ENCODE peak calls at places on chromosomes 1 and 21, in eight cellular contexts. D is adrenal gland, I is A549, Z is ovary, M is transverse colon, B is prostate gland, T is right lobe of liver, R is suprapubic skin. A is an unnamed sample.
A peak's percentile ranks its signal among the peaks of the same experiment; 100 is the strongest.

GRCh38 chr1:1065265-1065939 is 8.7 kb downstream of the RNF223 start:
- DNase-seq in D (no peak), I (no peak), Z (no peak), M (no peak), B (no peak), T (no peak), R (no peak), A (no peak)

GRCh38 chr1:111904478-111905218 is 84.8 kb downstream of the KCND3 start:
- DNase-seq in D (no peak), I (no peak), Z (no peak), M (no peak), B (no peak), T (no peak), R (peak; percentile 52), A (no peak)

GRCh38 chr1:1089731-1090423 is 15.8 kb upstream of the RNF223 start:
- DNase-seq in D (no peak), I (no peak), Z (peak; percentile 11), M (peak; percentile 5), B (no peak), T (peak; percentile 49), R (no peak), A (no peak)

GRCh38 chr1:95562230-95562629 is 328.2 kb downstream of the RWDD3 start:
- DNase-seq in D (no peak), I (no peak), Z (no peak), M (no peak), B (no peak), T (no peak), R (no peak), A (no peak)

GRCh38 chr1:14340244-14340800 is 258.2 kb upstream of the KAZN start:
- DNase-seq in D (no peak), I (no peak), Z (no peak), M (no peak), B (no peak), T (no peak), R (no peak), A (no peak)

GRCh38 chr21:41642399-41642798 is 124.5 kb downstream of the RIPK4 start:
- DNase-seq in D (no peak), I (no peak), Z (no peak), M (no peak), B (no peak), T (peak; percentile 3), R (no peak), A (no peak)

GRCh38 chr1:155504207-155504606 is 58.4 kb downstream of the ASH1L start:
- DNase-seq in D (no peak), I (peak; percentile 55), Z (no peak), M (no peak), B (no peak), T (no peak), R (no peak), A (no peak)

GRCh38 chr1:10943991-10944730 is 68.3 kb upstream of the TARDBP start:
- DNase-seq in D (no peak), I (no peak), Z (no peak), M (peak; percentile 75), B (peak; percentile 44), T (no peak), R (no peak), A (peak; percentile 22)

GRCh38 chr21:45989355-45990048 is 7.9 kb downstream of the COL6A1 start:
- DNase-seq in D (peak; percentile 6), I (no peak), Z (peak; percentile 43), M (no peak), B (no peak), T (peak; percentile 53), R (peak; percentile 71), A (peak; percentile 20)

GRCh38 chr1:159652506-159652905 is 61.9 kb downstream of the CRP start:
- DNase-seq in D (no peak), I (no peak), Z (no peak), M (no peak), B (no peak), T (no peak), R (no peak), A (no peak)

GRCh38 chr1:66397192-66397591 is 136.8 kb upstream of the SGIP1 start:
- DNase-seq in D (no peak), I (no peak), Z (no peak), M (no peak), B (no peak), T (no peak), R (no peak), A (no peak)

GRCh38 chr1:59484090-59484489 is 187.2 kb downstream of the FGGY start:
- DNase-seq in D (peak; percentile 70), I (peak; percentile 29), Z (no peak), M (no peak), B (no peak), T (no peak), R (no peak), A (peak; percentile 61)

GRCh38 chr1:40610156-40610555 is 55.3 kb downstream of the RIMS3 start:
- DNase-seq in D (no peak), I (no peak), Z (no peak), M (no peak), B (no peak), T (no peak), R (peak; percentile 31), A (no peak)

GRCh38 chr1:82927753-82928152 is 1071.2 kb downstream of the TTLL7 start:
- DNase-seq in D (no peak), I (no peak), Z (no peak), M (no peak), B (no peak), T (no peak), R (no peak), A (no peak)

GRCh38 chr1:11858968-11859871 is 475 bp upstream of the NPPB start:
- DNase-seq in D (peak; percentile 78), I (peak; percentile 47), Z (peak; percentile 81), M (peak; percentile 40), B (no peak), T (no peak), R (no peak), A (peak; percentile 43)

GRCh38 chr1:228647523-228648444 is 87.5 kb upstream of the RHOU start:
- DNase-seq in D (peak; percentile 35), I (peak; percentile 62), Z (peak; percentile 62), M (peak; percentile 44), B (peak; percentile 42), T (peak; percentile 66), R (peak; percentile 80), A (peak; percentile 44)
- TF ChIP-seq POLR2A in D (no peak), I (peak; percentile 68), Z (no peak), M (no peak), B (no peak), T (no peak), R (no peak), A (peak; percentile 19)

GRCh38 chr1:101394041-101394440 is 157.2 kb downstream of the S1PR1 start:
- DNase-seq in D (no peak), I (no peak), Z (no peak), M (no peak), B (no peak), T (no peak), R (no peak), A (no peak)

GRCh38 chr1:101389547-101389929 is 152.7 kb downstream of the S1PR1 start:
- DNase-seq in D (no peak), I (no peak), Z (no peak), M (no peak), B (no peak), T (no peak), R (no peak), A (no peak)

DNA sequence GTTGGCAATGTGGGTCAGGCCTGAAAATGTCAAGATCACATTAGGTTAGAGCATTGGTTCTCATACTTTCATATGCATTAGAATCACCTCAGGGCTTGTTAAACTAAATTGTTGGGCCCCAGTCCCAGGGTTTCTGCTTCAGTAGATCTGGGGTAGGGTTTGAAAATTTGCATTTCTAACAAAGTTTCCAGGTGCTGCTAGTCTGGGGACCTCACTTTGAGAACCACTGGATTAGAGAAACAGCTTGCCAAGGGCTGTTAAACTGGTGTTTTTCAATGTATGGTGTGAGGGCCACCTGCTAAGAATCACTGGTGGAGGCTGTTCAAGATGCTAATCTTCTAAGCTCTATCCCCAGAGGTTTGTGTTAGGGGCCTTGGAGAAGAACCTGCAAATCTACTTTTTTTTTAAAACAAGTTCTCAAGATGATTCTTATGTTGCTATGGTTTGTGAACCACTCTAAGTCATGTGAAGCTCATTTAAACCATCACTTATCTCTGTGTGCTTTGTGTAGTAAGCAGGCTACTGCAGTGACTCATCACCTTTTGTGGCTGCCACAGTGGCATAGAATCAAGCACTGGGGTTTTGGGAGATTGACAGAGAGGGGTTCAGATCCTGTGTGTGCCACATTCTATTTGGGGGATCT is 152.2 kb downstream of the S1PR1 start:
- DNase-seq in D (no peak), I (no peak), Z (no peak), M (no peak), B (no peak), T (no peak), R (no peak), A (no peak)
- H3K27ac ChIP-seq in D (no peak overlapping the region), I (no peak overlapping the region), Z (no peak overlapping the region), M (no peak overlapping the region), B (no peak overlapping the region), T (no peak overlapping the region), R (no peak overlapping the region), A (no peak overlapping the region)

GRCh38 chr1:35810096-35810860 is 2.5 kb downstream of the AGO4 start:
- DNase-seq in D (no peak), I (no peak), Z (no peak), M (no peak), B (no peak), T (no peak), R (no peak), A (no peak)

GRCh38 chr1:35808376-35809155 is 750 bp downstream of the AGO4 start:
- DNase-seq in D (peak; percentile 29), I (peak; percentile 8), Z (peak; percentile 40), M (peak; percentile 46), B (peak; percentile 26), T (peak; percentile 72), R (peak; percentile 83), A (peak; percentile 25)

GRCh38 chr1:35809156-35810095 is 1.6 kb downstream of the AGO4 start:
- DNase-seq in D (no peak), I (no peak), Z (no peak), M (no peak), B (no peak), T (no peak), R (no peak), A (no peak)

GRCh38 chr1:35807614-35808375 is at the start of gene AGO4:
- DNase-seq in D (peak; percentile 54), I (peak; percentile 43), Z (peak; percentile 70), M (peak; percentile 55), B (peak; percentile 47), T (peak; percentile 80), R (no peak), A (peak; percentile 41)
- TF ChIP-seq POLR2A in D (no peak), I (no peak), Z (no peak), M (no peak), B (no peak), T (peak; percentile 14), R (no peak), A (peak; percentile 8)

DNA sequence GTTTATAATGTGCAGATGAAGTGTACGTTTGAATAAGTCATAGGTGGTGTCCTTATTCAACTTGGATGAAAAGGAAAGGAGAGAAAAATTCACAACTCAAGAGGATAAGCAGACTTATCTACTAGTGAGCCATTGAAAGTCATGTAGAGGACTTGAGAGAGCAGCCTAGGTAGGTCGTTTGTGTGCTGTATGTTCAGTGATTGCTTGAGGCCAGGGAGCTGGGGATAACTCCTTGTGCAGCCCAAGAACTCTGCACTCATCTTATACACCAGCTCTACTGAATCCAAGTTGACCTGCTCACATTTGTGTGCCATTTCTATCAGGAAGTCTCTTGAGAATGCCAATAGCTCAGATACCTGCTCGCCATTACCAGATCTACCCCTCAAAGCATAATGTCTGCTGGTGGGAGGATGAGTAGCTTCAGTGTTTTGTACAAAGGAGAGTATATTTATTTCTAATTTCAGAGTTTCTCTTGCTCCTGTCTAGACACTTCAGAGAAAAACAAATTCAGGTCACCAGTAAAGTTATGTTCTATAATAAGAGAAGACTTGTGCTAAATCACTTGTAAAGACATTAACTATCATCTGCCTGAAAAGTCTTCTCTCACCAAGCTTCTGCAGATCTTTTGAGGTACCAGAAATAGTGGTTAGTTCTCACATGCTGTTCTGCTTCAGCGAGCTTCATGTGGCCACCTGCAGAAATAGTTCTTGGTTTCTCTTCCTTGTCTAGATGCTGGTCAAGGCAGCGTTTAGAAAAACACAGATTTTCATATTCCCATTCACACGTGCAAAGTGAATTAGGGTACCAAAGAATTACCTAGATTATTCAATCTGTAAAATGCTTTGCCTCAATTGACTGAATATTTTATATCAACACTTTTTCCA is 10.8 kb downstream of the S1PR1 start:
- DNase-seq in D (no peak), I (no peak), Z (no peak), M (no peak), B (no peak), T (no peak), R (no peak), A (no peak)
- H3K27ac ChIP-seq in D (no peak overlapping the region), I (no peak overlapping the region), Z (no peak overlapping the region), M (no peak overlapping the region), B (no peak overlapping the region), T (no peak overlapping the region), R (no peak overlapping the region), A (no peak overlapping the region)

A was measured in uterus.